ENCODE peak calls at places on chromosomes 12 and 14, in five cellular contexts. I is A673, V is Panc1, L is bronchial epithelial cell, C is PC-9. M is an unnamed sample. For H3K36me3, the result is how much of the 10 kb centered on the place peaks cover.

GRCh38 chr14:103905861-103906456 is 22.3 kb upstream of the TDRD9 start:
- DNase-seq in C (no peak), I (no peak), V (no peak), L (no peak), M (no peak)

GRCh38 chr14:50924236-50924635 is 20.0 kb downstream of the PYGL start:
- DNase-seq in C (no peak), I (no peak), L (no peak), V (no peak), M (no peak)

GRCh38 chr12:55974308-55974724 is 438 bp downstream of the RAB5B start:
- DNase-seq in L (peak), I (peak), V (no peak), C (peak), M (peak)

GRCh38 chr14:37992489-37992888 is 215.2 kb upstream of the SSTR1 start:
- DNase-seq in I (no peak), C (no peak), L (no peak), V (no peak), M (no peak)

GRCh38 chr12:11904124-11904523 is 166.6 kb upstream of the BCL2L14 start:
- DNase-seq in I (no peak), C (no peak), L (peak), V (no peak), M (no peak)

GRCh38 chr14:22656945-22657711 is 13.0 kb upstream of the OR6J1 start:
- DNase-seq in I (peak), L (no peak), V (no peak), C (no peak), M (no peak)

GRCh38 chr12:52007158-52007921 is 594 bp downstream of the TAMALIN start:
- DNase-seq in V (no peak), I (peak), C (no peak), L (no peak), M (peak)

GRCh38 chr12:54349031-54349430 is 15.3 kb downstream of the GPR84 start:
- DNase-seq in L (no peak), V (no peak), I (no peak), C (no peak), M (no peak)

GRCh38 chr12:13465641-13466040 is 269.1 kb downstream of the EMP1 start:
- DNase-seq in L (no peak), V (no peak), I (no peak), C (no peak), M (no peak)

GRCh38 chr12:49098035-49098451 is 3.4 kb upstream of the DHH start:
- DNase-seq in V (peak), C (no peak), L (peak), I (peak), M (peak)

GRCh38 chr12:4900327-4900726 is 9.4 kb upstream of the KCNA1 start:
- DNase-seq in L (peak), V (no peak), C (no peak), I (peak), M (no peak)

GRCh38 chr14:99769123-99769522 is 24.1 kb upstream of the EML1 start:
- DNase-seq in I (no peak), V (no peak), L (no peak), C (no peak), M (no peak)

GRCh38 chr12:2386566-2386965 is 333.8 kb downstream of the CACNA1C start:
- DNase-seq in I (no peak), L (no peak), V (no peak), C (no peak), M (no peak)

GRCh38 chr14:23376477-23377200 is at the start of gene CMTM5:
- DNase-seq in I (peak), L (no peak), V (no peak), C (no peak), M (no peak)

GRCh38 chr12:85390281-85390680 is 110.3 kb downstream of the ALX1 start:
- DNase-seq in L (no peak), C (no peak), I (no peak), V (no peak), M (no peak)

GRCh38 chr12:43662736-43663135 is 95.9 kb downstream of the PUS7L start:
- DNase-seq in L (no peak), V (no peak), C (no peak), I (no peak), M (no peak)

GRCh38 chr12:117972341-117972740 is 3.6 kb upstream of the KSR2 start:
- DNase-seq in I (no peak), L (no peak), C (no peak), V (no peak), M (no peak)

GRCh38 chr12:26466709-26467108 is 271.3 kb downstream of the SSPN start:
- DNase-seq in I (no peak), V (no peak), C (no peak), L (no peak), M (no peak)

GRCh38 chr14:89805501-89805900 is 149.0 kb downstream of the EFCAB11 start:
- DNase-seq in V (no peak), C (no peak), L (peak), I (no peak), M (no peak)

GRCh38 chr14:100857923-100858837 is 32.3 kb downstream of the MEG3 start:
- DNase-seq in V (no peak), C (no peak), L (no peak), I (no peak), M (no peak)

GRCh38 chr14:100856056-100856950 is 30.4 kb downstream of the MEG3 start:
- DNase-seq in I (no peak), C (no peak), V (no peak), L (no peak), M (no peak)

GRCh38 chr14:100858838-100859220 is 32.9 kb downstream of the MEG3 start:
- DNase-seq in V (no peak), I (no peak), C (no peak), L (no peak), M (no peak)

GRCh38 chr14:100855256-100855930 is 29.5 kb downstream of the MEG3 start:
- DNase-seq in V (no peak), C (no peak), L (no peak), I (no peak), M (no peak)

GRCh38 chr14:100857196-100857922 is 31.4 kb downstream of the MEG3 start:
- DNase-seq in C (no peak), V (no peak), I (no peak), L (no peak), M (no peak)
- H3K36me3 ChIP-seq in C (under half), V (under half), I (under half), L (under half), M (under half)

GRCh38 chr14:81314443-81315175 is 85.5 kb downstream of the STON2 start:
- DNase-seq in L (no peak), V (no peak), I (no peak), C (no peak), M (no peak)
- H3K4me3 ChIP-seq in L (no peak), V (no peak), I (no peak), C (no peak), M (no peak)

GRCh38 chr12:108530141-108530540 is 15.1 kb downstream of the FICD start:
- DNase-seq in L (no peak), C (no peak), V (no peak), I (no peak), M (no peak)
- H3K36me3 ChIP-seq in L (under half), C (under half), V (under half), I (half or more), M (half or more)

DNA sequence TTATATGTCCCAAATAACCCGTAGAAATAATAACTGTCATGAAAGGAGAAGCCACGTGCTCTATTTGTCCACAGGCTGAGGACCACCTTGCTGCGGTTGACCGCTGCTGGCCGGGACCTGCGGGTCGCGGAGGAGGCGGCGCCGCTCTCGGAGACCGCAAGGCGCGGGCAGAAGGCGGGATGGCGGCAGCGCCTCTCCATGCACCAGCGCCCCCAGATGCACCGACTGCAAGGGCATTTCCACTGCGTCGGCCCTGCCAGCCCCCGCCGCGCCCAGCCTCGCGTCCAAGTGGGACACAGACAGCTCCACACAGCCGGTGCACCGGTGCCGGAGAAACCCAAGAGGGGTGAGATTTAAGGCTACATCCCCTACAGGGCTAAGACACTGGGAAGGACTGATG is 21.0 kb downstream of the RPGRIP1 start:
- DNase-seq in L (no peak), I (peak), V (no peak), C (no peak), M (peak)
- H3K4me3 ChIP-seq in L (no peak), I (peak), V (peak), C (no peak), M (no peak)

GRCh38 chr12:6237830-6238229 is 37.6 kb downstream of the CD9 start:
- DNase-seq in V (no peak), L (no peak), C (no peak), I (no peak), M (no peak)
- H3K36me3 ChIP-seq in V (under half), L (under half), C (under half), I (under half), M (under half)

DNA sequence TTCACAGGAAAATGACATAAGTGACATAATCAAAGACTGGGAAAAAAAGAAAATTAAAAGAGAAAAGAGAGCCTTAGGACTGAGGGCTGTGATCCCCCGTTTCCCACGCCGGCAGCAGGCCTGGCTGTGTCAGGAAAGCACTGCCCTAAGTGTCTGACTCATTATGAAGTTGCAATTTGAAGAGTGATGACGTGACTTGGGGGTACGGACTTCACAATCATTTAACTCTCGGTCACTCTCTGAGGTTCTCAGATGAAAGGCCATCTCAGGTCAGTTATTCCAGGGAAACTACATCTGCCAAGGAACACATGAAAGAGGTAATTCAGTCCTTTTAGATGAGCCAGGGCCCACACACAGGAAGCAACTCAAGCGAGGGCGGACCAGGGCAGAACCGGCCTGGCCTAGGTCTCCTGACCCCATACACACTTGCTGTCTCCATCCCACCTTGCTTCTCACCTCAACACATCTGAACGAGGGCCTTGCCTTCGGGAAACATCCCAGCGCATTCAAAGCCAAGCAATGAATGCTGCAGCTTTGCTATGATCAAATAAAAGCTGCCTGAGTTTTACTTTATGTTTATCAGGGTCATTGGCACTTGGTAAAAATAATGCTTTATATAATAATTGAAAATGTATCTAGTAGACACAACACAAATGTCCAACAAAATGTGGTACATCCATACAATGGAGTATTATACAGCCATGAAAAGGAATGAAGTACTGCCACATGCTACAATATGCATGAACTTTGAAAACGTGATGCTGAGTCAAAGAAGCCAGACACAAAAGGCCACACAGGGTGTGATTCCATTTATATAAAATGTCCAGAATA is 2.7 kb downstream of the SSH1 start:
- DNase-seq in L (peak), I (no peak), C (peak), V (no peak), M (peak)
- H3K4me3 ChIP-seq in L (no peak), I (no peak), C (peak), V (peak), M (no peak)

GRCh38 chr14:76175942-76176341 is 24.2 kb downstream of the GPATCH2L start:
- DNase-seq in V (no peak), C (no peak), L (no peak), I (no peak), M (no peak)
- H3K36me3 ChIP-seq in V (under half), C (under half), L (under half), I (under half), M (under half)

DNA sequence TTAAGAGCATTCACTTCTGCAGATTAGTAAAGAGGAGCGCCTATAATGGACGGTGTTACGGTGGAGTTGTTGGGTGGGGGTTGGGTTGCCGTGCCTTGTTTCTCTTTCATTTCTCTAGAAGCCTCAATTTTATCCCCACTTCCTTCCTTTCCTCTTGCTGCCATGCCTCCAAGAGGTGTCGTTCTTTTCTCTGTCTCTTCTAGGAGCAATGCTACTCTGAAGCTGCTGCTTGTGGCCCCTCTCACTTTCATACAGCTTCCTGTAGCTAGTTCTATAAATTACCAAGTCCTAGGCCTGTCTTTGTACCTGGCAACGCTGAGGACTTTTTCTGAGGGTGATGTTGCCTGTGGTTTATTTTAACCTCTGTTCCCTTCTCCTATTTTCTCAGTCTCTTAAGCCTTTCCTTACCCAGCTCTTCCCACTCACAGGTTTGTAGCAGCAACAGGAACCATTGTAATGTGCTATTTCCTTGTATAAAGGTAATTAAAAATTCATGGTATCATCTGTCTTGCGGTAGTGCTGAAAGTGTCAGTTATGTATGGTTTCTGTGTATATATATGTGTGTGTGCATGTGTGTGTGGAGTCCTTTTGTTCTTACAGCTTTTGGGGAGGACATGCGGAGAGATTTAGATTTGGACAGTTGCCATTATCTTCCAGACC is 44.0 kb downstream of the DDHD1 start:
- DNase-seq in I (peak), V (no peak), L (no peak), C (no peak), M (no peak)
- H3K4me3 ChIP-seq in I (peak), V (no peak), L (no peak), C (no peak), M (no peak)

GRCh38 chr14:69896972-69897371 is 17.8 kb downstream of the SMOC1 start:
- DNase-seq in L (no peak), V (no peak), C (no peak), I (no peak), M (no peak)

GRCh38 chr14:69904246-69904645 is 25.0 kb downstream of the SMOC1 start:
- DNase-seq in I (no peak), L (no peak), C (no peak), V (no peak), M (no peak)

GRCh38 chr14:69906201-69906600 is 27.0 kb downstream of the SMOC1 start:
- DNase-seq in L (no peak), C (no peak), V (no peak), I (no peak), M (no peak)

GRCh38 chr14:69900603-69901002 is 21.4 kb downstream of the SMOC1 start:
- DNase-seq in I (no peak), L (peak), V (no peak), C (no peak), M (no peak)

GRCh38 chr14:69901113-69901951 is 22.1 kb downstream of the SMOC1 start:
- DNase-seq in I (peak), L (peak), V (no peak), C (no peak), M (no peak)
- H3K36me3 ChIP-seq in I (under half), L (under half), V (under half), C (under half), M (under half)

M was measured in thyroid gland.